ENCODE peak calls at places on chromosomes 2 and 18, in five cellular contexts. K is esophagus squamous epithelium, M is astrocyte of the spinal cord, I is A549, A is GM23338. T is an unnamed sample.

GRCh38 chr2:212381428-212382102 is 157.0 kb downstream of the ERBB4 start:
- DNase-seq in K (no peak), I (no peak), A (no peak), M (no peak), T (no peak)

GRCh38 chr18:79378416-79379250 is 17.1 kb upstream of the NFATC1 start:
- DNase-seq in K (no peak), A (peak), M (peak), I (peak), T (no peak)

GRCh38 chr2:127650785-127651380 is 4.9 kb downstream of the GPR17 start:
- DNase-seq in M (no peak), A (no peak), K (no peak), I (no peak), T (no peak)

GRCh38 chr2:233240897-233241296 is 10.6 kb upstream of the ATG16L1 start:
- DNase-seq in I (no peak), A (no peak), K (no peak), M (no peak), T (no peak)

GRCh38 chr2:236309669-236310029 is 45.4 kb upstream of the ASB18 start:
- DNase-seq in A (peak), I (peak), K (no peak), M (no peak), T (no peak)

GRCh38 chr2:13652531-13653313 is 936.0 kb downstream of the TRIB2 start:
- DNase-seq in I (no peak), A (no peak), M (peak), K (no peak), T (no peak)

GRCh38 chr2:187934236-187934635 is 357.4 kb upstream of the GULP1 start:
- DNase-seq in K (no peak), A (no peak), M (no peak), I (no peak), T (no peak)

GRCh38 chr18:27331606-27332005 is 146.5 kb upstream of the CHST9 start:
- DNase-seq in I (no peak), M (no peak), K (no peak), A (no peak), T (no peak)

GRCh38 chr2:191539068-191539467 is 138.9 kb upstream of the NABP1 start:
- DNase-seq in A (peak), K (no peak), M (peak), I (peak), T (no peak)

GRCh38 chr18:34659579-34660517 is 50.2 kb upstream of the DTNA start:
- DNase-seq in K (no peak), M (peak), A (peak), I (peak), T (peak)

GRCh38 chr2:169172076-169172735 is 102.8 kb downstream of the DHRS9 start:
- DNase-seq in I (no peak), A (peak), M (peak), K (no peak), T (no peak)

GRCh38 chr18:61926532-61926931 is 33.7 kb upstream of the RNF152 start:
- DNase-seq in M (no peak), I (no peak), A (no peak), K (no peak), T (no peak)

GRCh38 chr2:20590704-20591515 is 60.0 kb downstream of the HS1BP3 start:
- DNase-seq in K (no peak), I (no peak), M (no peak), A (no peak), T (no peak)

GRCh38 chr2:238260879-238261278 is 21.0 kb upstream of the HES6 start:
- DNase-seq in M (peak), I (no peak), A (no peak), K (no peak), T (no peak)

GRCh38 chr2:126703311-126703710 is 47.4 kb downstream of the GYPC start:
- DNase-seq in I (no peak), A (no peak), M (no peak), K (no peak), T (no peak)

GRCh38 chr2:135086222-135086621 is 34.1 kb downstream of the RAB3GAP1 start:
- DNase-seq in K (no peak), A (no peak), I (no peak), M (no peak), T (no peak)

GRCh38 chr2:16972276-16972675 is 306.6 kb upstream of the CYRIA start:
- DNase-seq in I (no peak), K (no peak), M (peak), A (no peak), T (no peak)

GRCh38 chr2:107588181-107588580 is 238.5 kb upstream of the RGPD4 start:
- DNase-seq in A (no peak), M (no peak), I (no peak), K (no peak), T (no peak)

GRCh38 chr2:199581935-199582336 is 124.2 kb upstream of the SATB2 start:
- DNase-seq in M (peak), K (no peak), A (peak), I (no peak), T (no peak)
- H3K4me3 ChIP-seq in M (peak), K (peak), A (peak), I (no peak), T (peak)

DNA sequence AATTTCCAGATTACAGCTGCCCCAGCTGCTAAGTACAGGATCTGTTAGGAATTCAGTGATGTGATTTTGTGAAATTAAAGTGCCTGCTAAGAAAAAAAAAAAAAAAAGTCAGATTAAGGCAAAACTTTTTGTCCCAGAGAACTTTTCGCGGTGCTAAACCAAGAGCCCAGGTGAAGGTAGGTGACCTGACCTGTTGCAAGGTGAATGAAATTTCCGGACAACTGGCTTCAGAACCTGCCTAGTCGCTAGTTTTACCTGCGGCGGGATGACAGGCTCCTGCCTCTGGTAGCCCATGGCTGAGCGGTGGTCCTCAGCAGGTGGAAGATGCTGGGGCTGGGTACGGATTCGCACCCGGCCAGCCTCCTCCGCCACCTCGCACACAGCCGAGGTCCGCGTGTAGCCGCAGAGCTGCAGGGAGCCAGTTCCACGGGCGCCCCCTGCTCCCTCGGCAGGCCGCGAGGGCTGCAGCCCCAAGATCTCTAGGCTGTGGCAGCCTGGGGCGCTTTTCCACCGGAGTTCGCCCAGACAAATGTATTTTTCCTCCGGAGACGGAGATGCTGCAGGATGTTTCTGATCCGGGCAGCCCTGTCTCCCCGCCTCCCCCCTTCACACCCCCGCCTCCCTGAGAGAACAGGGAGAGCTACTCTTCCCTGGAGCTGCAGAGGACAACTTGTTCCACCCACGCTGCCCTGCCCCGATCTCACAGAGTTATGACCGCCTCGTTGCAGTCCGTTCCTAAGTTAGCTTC is at the start of gene SLC38A11:
- DNase-seq in M (no peak), A (peak), I (no peak), K (no peak), T (no peak)
- TF ChIP-seq CTCF in M (peak), A (peak), I (no peak), K (no peak), T (peak)

GRCh38 chr18:54946149-54946581 is 13.1 kb downstream of the CCDC68 start:
- DNase-seq in K (no peak), A (no peak), I (peak), M (no peak), T (no peak)
- H3K4me3 ChIP-seq in K (peak), A (no peak), I (peak), M (peak), T (peak)

GRCh38 chr2:86518498-86518897 is 44.7 kb downstream of the CHMP3 start:
- DNase-seq in A (peak), I (peak), M (no peak), K (no peak), T (no peak)
- TF ChIP-seq CTCF in A (peak), I (peak), M (peak), K (peak), T (peak)

GRCh38 chr2:98084869-98085238 is 2.1 kb upstream of the VWA3B start:
- DNase-seq in I (no peak), K (no peak), M (no peak), A (no peak), T (no peak)
- H3K4me3 ChIP-seq in I (no peak), K (no peak), M (no peak), A (no peak), T (no peak)

GRCh38 chr2:224059178-224059577 is 20.1 kb upstream of the SERPINE2 start:
- DNase-seq in A (no peak), K (no peak), I (no peak), M (no peak), T (no peak)

GRCh38 chr2:224063308-224063648 is 24.2 kb upstream of the SERPINE2 start:
- DNase-seq in M (no peak), I (no peak), A (no peak), K (no peak), T (no peak)

GRCh38 chr2:224060783-224061482 is 21.8 kb upstream of the SERPINE2 start:
- DNase-seq in M (no peak), K (no peak), A (no peak), I (no peak), T (no peak)

GRCh38 chr2:224058048-224058775 is 19.1 kb upstream of the SERPINE2 start:
- DNase-seq in I (no peak), A (peak), K (no peak), M (no peak), T (no peak)

GRCh38 chr2:224062481-224063307 is 23.6 kb upstream of the SERPINE2 start:
- DNase-seq in K (no peak), M (no peak), A (peak), I (no peak), T (peak)
- TF ChIP-seq CTCF in K (no peak), M (no peak), A (peak), I (no peak), T (peak)

GRCh38 chr2:190409616-190410015 is 1.5 kb downstream of the MFSD6 start:
- DNase-seq in I (no peak), A (no peak), K (no peak), M (no peak), T (no peak)
- H3K4me3 ChIP-seq in I (peak), A (peak), K (peak), M (no peak), T (no peak)

DNA sequence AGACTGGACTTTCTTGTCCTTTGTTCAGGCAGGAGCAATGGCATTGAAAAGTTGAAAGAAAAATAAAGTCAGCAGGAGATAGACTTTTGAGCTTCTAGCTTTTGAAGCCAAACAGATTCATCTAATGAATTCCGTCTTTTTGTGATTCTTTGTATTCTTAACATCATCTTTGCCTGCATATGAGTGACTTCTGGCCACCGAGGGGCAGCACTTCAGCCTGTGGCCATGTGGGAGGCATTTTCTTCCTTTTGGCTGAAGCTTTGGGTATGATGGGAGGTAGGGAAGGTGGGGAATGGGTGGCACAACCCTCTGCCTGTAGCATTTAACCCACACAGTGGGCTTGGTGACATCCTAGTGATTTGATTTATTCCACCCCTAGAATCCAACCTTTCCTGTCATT is 220.6 kb downstream of the SETBP1 start:
- DNase-seq in I (no peak), M (no peak), A (peak), K (no peak), T (no peak)
- TF ChIP-seq CTCF in I (no peak), M (peak), A (peak), K (no peak), T (peak)

DNA sequence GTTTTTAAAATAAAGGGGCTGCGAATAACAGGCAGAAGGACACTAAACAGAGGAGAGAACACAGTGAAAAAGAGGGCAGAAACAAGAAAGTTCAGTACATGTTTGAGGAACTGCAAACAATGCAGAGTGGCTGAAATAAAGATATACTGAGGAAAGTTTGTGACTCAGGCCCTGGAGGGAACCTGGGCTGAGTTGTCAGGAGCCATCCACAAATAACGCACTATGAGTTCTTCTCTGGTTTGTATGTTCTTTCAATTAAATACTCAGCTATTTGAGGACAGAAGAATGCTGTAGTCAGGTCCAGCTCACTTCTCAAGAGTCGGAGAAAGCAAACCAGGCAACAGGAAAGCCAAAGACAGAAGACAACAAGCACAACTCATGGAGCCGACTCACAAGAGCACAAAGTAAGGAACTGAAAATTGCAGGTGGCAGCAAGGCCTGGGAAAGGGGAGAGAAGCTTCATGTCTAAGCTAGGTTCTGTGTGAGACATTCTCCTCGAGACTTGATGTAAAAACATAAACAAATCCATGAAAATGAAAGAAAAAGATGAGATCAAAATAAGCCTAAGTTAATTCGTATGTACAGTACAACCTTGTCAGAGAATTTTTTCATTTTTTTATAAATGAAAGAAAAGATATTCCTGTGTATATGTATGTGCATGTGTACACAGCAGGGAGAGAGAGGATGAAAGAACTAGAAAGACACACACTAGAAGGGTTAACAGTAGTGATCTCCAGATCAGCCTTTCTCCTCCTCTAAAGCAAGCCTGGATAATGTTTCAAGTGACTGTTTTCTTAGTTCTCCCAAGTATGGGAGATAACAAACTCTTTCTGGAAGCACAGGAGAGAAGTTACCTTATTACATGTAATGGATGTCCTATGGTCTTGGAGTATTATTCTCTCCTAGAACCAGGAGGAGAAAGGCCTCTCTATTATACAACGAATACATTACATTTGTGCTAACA is 41.5 kb downstream of the CHN1 start:
- DNase-seq in A (no peak), K (no peak), M (peak), I (no peak), T (no peak)
- H3K4me3 ChIP-seq in A (peak), K (no peak), M (no peak), I (no peak), T (no peak)

GRCh38 chr2:157901325-157901724 is 25.2 kb upstream of the ACVR1 start:
- DNase-seq in M (no peak), I (no peak), K (no peak), A (peak), T (no peak)
- TF ChIP-seq CTCF in M (peak), I (peak), K (no peak), A (peak), T (peak)

T was measured in epithelial cell of proximal tubule.